ENCODE peak calls at places on chromosomes 16 and 17, in nine cellular contexts. One of them, this sample, is unnamed.

GRCh38 chr17:19645608-19646250 is 2.8 kb upstream of the ALDH3A2 start:
- DNase-seq in NCI-H2081: no peak
- DNase-seq in foreskin fibroblast: no peak
- DNase-seq in H54: peak; percentile 48
- DNase-seq in caudate nucleus: peak; percentile 25
- DNase-seq in CD8-positive, alpha-beta memory T cell: peak; percentile 33
- DNase-seq in sigmoid colon: no peak
- DNase-seq in hippocampal formation: no peak
- DNase-seq in B cell: no peak
- DNase-seq in this sample: no peak

GRCh38 chr16:23823475-23824407 is 12.0 kb upstream of the PRKCB start:
- DNase-seq in NCI-H2081: no peak
- DNase-seq in foreskin fibroblast: no peak
- DNase-seq in H54: no peak
- DNase-seq in caudate nucleus: no peak
- DNase-seq in CD8-positive, alpha-beta memory T cell: no peak
- DNase-seq in sigmoid colon: no peak
- DNase-seq in hippocampal formation: no peak
- DNase-seq in B cell: no peak
- DNase-seq in this sample: no peak

GRCh38 chr17:46962374-46962790 is 16.7 kb downstream of the RPRML start:
- DNase-seq in NCI-H2081: no peak
- DNase-seq in foreskin fibroblast: peak; percentile 14
- DNase-seq in H54: no peak
- DNase-seq in caudate nucleus: no peak
- DNase-seq in CD8-positive, alpha-beta memory T cell: no peak
- DNase-seq in sigmoid colon: no peak
- DNase-seq in hippocampal formation: no peak
- DNase-seq in B cell: no peak
- DNase-seq in this sample: no peak

GRCh38 chr16:67428146-67428731 is 2.7 kb upstream of the HSD11B2 start:
- DNase-seq in NCI-H2081: peak; percentile 61
- DNase-seq in foreskin fibroblast: no peak
- DNase-seq in H54: peak; percentile 72
- DNase-seq in caudate nucleus: no peak
- DNase-seq in CD8-positive, alpha-beta memory T cell: peak; percentile 25
- DNase-seq in sigmoid colon: peak; percentile 87
- DNase-seq in hippocampal formation: no peak
- DNase-seq in B cell: peak; percentile 80
- DNase-seq in this sample: peak; percentile 42

GRCh38 chr16:6428861-6429260 is 903.8 kb upstream of the RBFOX1 start:
- DNase-seq in NCI-H2081: peak; percentile 46
- DNase-seq in foreskin fibroblast: no peak
- DNase-seq in H54: no peak
- DNase-seq in caudate nucleus: no peak
- DNase-seq in CD8-positive, alpha-beta memory T cell: no peak
- DNase-seq in sigmoid colon: no peak
- DNase-seq in hippocampal formation: no peak
- DNase-seq in B cell: no peak
- DNase-seq in this sample: no peak

GRCh38 chr16:12027091-12027490 is 50.6 kb downstream of the SNX29 start:
- DNase-seq in NCI-H2081: peak; percentile 78
- DNase-seq in foreskin fibroblast: no peak
- DNase-seq in H54: no peak
- DNase-seq in caudate nucleus: no peak
- DNase-seq in CD8-positive, alpha-beta memory T cell: no peak
- DNase-seq in sigmoid colon: no peak
- DNase-seq in hippocampal formation: no peak
- DNase-seq in B cell: no peak
- DNase-seq in this sample: peak; percentile 21

GRCh38 chr17:17729620-17730249 is 48.5 kb downstream of the RAI1 start:
- DNase-seq in NCI-H2081: peak; percentile 47
- DNase-seq in foreskin fibroblast: no peak
- DNase-seq in H54: no peak
- DNase-seq in caudate nucleus: no peak
- DNase-seq in CD8-positive, alpha-beta memory T cell: peak; percentile 34
- DNase-seq in sigmoid colon: no peak
- DNase-seq in hippocampal formation: no peak
- DNase-seq in B cell: peak; percentile 79
- DNase-seq in this sample: peak; percentile 19

GRCh38 chr16:84643677-84644076 is 4.6 kb upstream of the KLHL36 start:
- DNase-seq in NCI-H2081: no peak
- DNase-seq in foreskin fibroblast: no peak
- DNase-seq in H54: no peak
- DNase-seq in caudate nucleus: no peak
- DNase-seq in CD8-positive, alpha-beta memory T cell: no peak
- DNase-seq in sigmoid colon: no peak
- DNase-seq in hippocampal formation: no peak
- DNase-seq in B cell: peak; percentile 51
- DNase-seq in this sample: no peak

GRCh38 chr17:5537251-5537650 is 47.1 kb downstream of the NLRP1 start:
- DNase-seq in NCI-H2081: no peak
- DNase-seq in foreskin fibroblast: no peak
- DNase-seq in H54: no peak
- DNase-seq in caudate nucleus: no peak
- DNase-seq in CD8-positive, alpha-beta memory T cell: no peak
- DNase-seq in sigmoid colon: no peak
- DNase-seq in hippocampal formation: no peak
- DNase-seq in B cell: no peak
- DNase-seq in this sample: no peak

GRCh38 chr17:80645706-80646325 is 101.2 kb downstream of the RPTOR start:
- DNase-seq in NCI-H2081: no peak
- DNase-seq in foreskin fibroblast: no peak
- DNase-seq in H54: no peak
- DNase-seq in caudate nucleus: no peak
- DNase-seq in CD8-positive, alpha-beta memory T cell: no peak
- DNase-seq in sigmoid colon: no peak
- DNase-seq in hippocampal formation: no peak
- DNase-seq in B cell: no peak
- DNase-seq in this sample: no peak

GRCh38 chr16:3058173-3059030 is 7.0 kb upstream of the IL32 start:
- DNase-seq in NCI-H2081: peak; percentile 10
- DNase-seq in foreskin fibroblast: no peak
- DNase-seq in H54: no peak
- DNase-seq in caudate nucleus: peak; percentile 27
- DNase-seq in CD8-positive, alpha-beta memory T cell: peak; percentile 44
- DNase-seq in sigmoid colon: peak; percentile 71
- DNase-seq in hippocampal formation: no peak
- DNase-seq in B cell: peak; percentile 77
- DNase-seq in this sample: peak; percentile 35

GRCh38 chr16:29805232-29806095 is 865 bp upstream of the MAZ start:
- DNase-seq in NCI-H2081: peak; percentile 98
- DNase-seq in foreskin fibroblast: peak; percentile 98
- DNase-seq in H54: peak; percentile 90
- DNase-seq in caudate nucleus: peak; percentile 94
- DNase-seq in CD8-positive, alpha-beta memory T cell: peak; percentile 97
- DNase-seq in sigmoid colon: peak; percentile 99
- DNase-seq in hippocampal formation: peak; percentile 95
- DNase-seq in B cell: peak; percentile 99
- DNase-seq in this sample: peak; percentile 93

GRCh38 chr17:43381204-43381603 is 17.6 kb upstream of the ARL4D start:
- DNase-seq in NCI-H2081: no peak
- DNase-seq in foreskin fibroblast: no peak
- DNase-seq in H54: no peak
- DNase-seq in caudate nucleus: no peak
- DNase-seq in CD8-positive, alpha-beta memory T cell: no peak
- DNase-seq in sigmoid colon: no peak
- DNase-seq in hippocampal formation: no peak
- DNase-seq in B cell: no peak
- DNase-seq in this sample: no peak

GRCh38 chr16:49399594-49400364 is 26.2 kb downstream of the C16orf78 start:
- DNase-seq in NCI-H2081: no peak
- DNase-seq in foreskin fibroblast: no peak
- DNase-seq in H54: no peak
- DNase-seq in caudate nucleus: no peak
- DNase-seq in CD8-positive, alpha-beta memory T cell: no peak
- DNase-seq in sigmoid colon: no peak
- DNase-seq in hippocampal formation: no peak
- DNase-seq in B cell: no peak
- DNase-seq in this sample: no peak

GRCh38 chr16:1413684-1414531 is 596 bp downstream of the UNKL start:
- DNase-seq in NCI-H2081: peak; percentile 40
- DNase-seq in foreskin fibroblast: peak; percentile 43
- DNase-seq in H54: no peak
- DNase-seq in caudate nucleus: no peak
- DNase-seq in CD8-positive, alpha-beta memory T cell: peak; percentile 54
- DNase-seq in sigmoid colon: no peak
- DNase-seq in hippocampal formation: no peak
- DNase-seq in B cell: peak; percentile 86
- DNase-seq in this sample: peak; percentile 52

GRCh38 chr17:63675607-63676539 is 24.1 kb downstream of the LIMD2 start:
- DNase-seq in NCI-H2081: peak; percentile 90
- DNase-seq in foreskin fibroblast: peak; percentile 63
- DNase-seq in H54: peak; percentile 82
- DNase-seq in caudate nucleus: no peak
- DNase-seq in CD8-positive, alpha-beta memory T cell: no peak
- DNase-seq in sigmoid colon: peak; percentile 84
- DNase-seq in hippocampal formation: no peak
- DNase-seq in B cell: no peak
- DNase-seq in this sample: peak; percentile 76

GRCh38 chr16:83068686-83069085 is 441.9 kb downstream of the CDH13 start:
- DNase-seq in NCI-H2081: peak; percentile 2
- DNase-seq in foreskin fibroblast: peak; percentile 7
- DNase-seq in H54: no peak
- DNase-seq in caudate nucleus: no peak
- DNase-seq in CD8-positive, alpha-beta memory T cell: no peak
- DNase-seq in sigmoid colon: no peak
- DNase-seq in hippocampal formation: no peak
- DNase-seq in B cell: no peak
- DNase-seq in this sample: no peak

GRCh38 chr16:85010931-85011845 is at the start of gene ZDHHC7:
- DNase-seq in NCI-H2081: peak; percentile 77
- DNase-seq in foreskin fibroblast: peak; percentile 82
- DNase-seq in H54: peak; percentile 84
- DNase-seq in caudate nucleus: peak; percentile 69
- DNase-seq in CD8-positive, alpha-beta memory T cell: peak; percentile 83
- DNase-seq in sigmoid colon: peak; percentile 95
- DNase-seq in hippocampal formation: peak; percentile 80
- DNase-seq in B cell: peak; percentile 96
- DNase-seq in this sample: peak; percentile 69

GRCh38 chr16:72760581-72760980 is 287.3 kb downstream of the ZFHX3 start:
- DNase-seq in NCI-H2081: no peak
- DNase-seq in foreskin fibroblast: no peak
- DNase-seq in H54: no peak
- DNase-seq in caudate nucleus: no peak
- DNase-seq in CD8-positive, alpha-beta memory T cell: no peak
- DNase-seq in sigmoid colon: no peak
- DNase-seq in hippocampal formation: no peak
- DNase-seq in B cell: no peak
- DNase-seq in this sample: no peak

GRCh38 chr17:57943645-57944044 is 11.6 kb downstream of the CUEDC1 start:
- DNase-seq in NCI-H2081: no peak
- DNase-seq in foreskin fibroblast: no peak
- DNase-seq in H54: no peak
- DNase-seq in caudate nucleus: no peak
- DNase-seq in CD8-positive, alpha-beta memory T cell: no peak
- DNase-seq in sigmoid colon: no peak
- DNase-seq in hippocampal formation: no peak
- DNase-seq in B cell: no peak
- DNase-seq in this sample: no peak